ENCODE peak calls at places on chromosomes 11 and 22, in five cellular contexts. One of them, this sample, is unnamed.
A peak's percentile ranks its signal among the peaks of the same experiment; 100 is the strongest.

GRCh38 chr11:130523609-130524008 is 75.2 kb downstream of the ADAMTS15 start:
- DNase-seq in body of pancreas: no peak
- DNase-seq in spleen: no peak
- DNase-seq in H1: no peak
- DNase-seq in HCT116: no peak
- DNase-seq in this sample: no peak

GRCh38 chr11:45450189-45450588 is 164.0 kb upstream of the SYT13 start:
- DNase-seq in H1: no peak
- DNase-seq in HCT116: no peak
- DNase-seq in spleen: no peak
- DNase-seq in body of pancreas: no peak
- DNase-seq in this sample: no peak

GRCh38 chr22:32024791-32025190 is 18.3 kb upstream of the SLC5A1 start:
- DNase-seq in H1: no peak
- DNase-seq in HCT116: no peak
- DNase-seq in spleen: no peak
- DNase-seq in body of pancreas: no peak
- DNase-seq in this sample: no peak

GRCh38 chr11:19577391-19577831 is 135.2 kb upstream of the NAV2 start:
- DNase-seq in body of pancreas: no peak
- DNase-seq in spleen: no peak
- DNase-seq in HCT116: no peak
- DNase-seq in H1: no peak
- DNase-seq in this sample: no peak

GRCh38 chr11:100010393-100010792 is 676.7 kb upstream of the ARHGAP42 start:
- DNase-seq in body of pancreas: no peak
- DNase-seq in spleen: no peak
- DNase-seq in H1: peak; percentile 10
- DNase-seq in HCT116: no peak
- DNase-seq in this sample: no peak

GRCh38 chr11:117814766-117815261 is 9.7 kb downstream of the FXYD2 start:
- DNase-seq in H1: no peak
- DNase-seq in HCT116: no peak
- DNase-seq in body of pancreas: peak; percentile 81
- DNase-seq in spleen: peak; percentile 95
- DNase-seq in this sample: peak; percentile 94

GRCh38 chr11:92826136-92826535 is 143.3 kb upstream of the MTNR1B start:
- DNase-seq in H1: no peak
- DNase-seq in body of pancreas: no peak
- DNase-seq in spleen: no peak
- DNase-seq in HCT116: no peak
- DNase-seq in this sample: no peak

GRCh38 chr11:106087815-106088435 is 10.5 kb downstream of the AASDHPPT start:
- DNase-seq in body of pancreas: peak; percentile 61
- DNase-seq in HCT116: peak; percentile 33
- DNase-seq in spleen: no peak
- DNase-seq in H1: no peak
- DNase-seq in this sample: peak; percentile 36

GRCh38 chr11:7892751-7893356 is 38.2 kb downstream of the OR10A6 start:
- DNase-seq in body of pancreas: no peak
- DNase-seq in HCT116: peak; percentile 22
- DNase-seq in spleen: no peak
- DNase-seq in H1: no peak
- DNase-seq in this sample: no peak

GRCh38 chr11:67561971-67562560 is 21.5 kb upstream of the GSTP1 start:
- DNase-seq in spleen: no peak
- DNase-seq in HCT116: no peak
- DNase-seq in H1: no peak
- DNase-seq in body of pancreas: no peak
- DNase-seq in this sample: no peak

GRCh38 chr11:99505319-99505718 is 484.6 kb downstream of the CNTN5 start:
- DNase-seq in spleen: no peak
- DNase-seq in H1: no peak
- DNase-seq in body of pancreas: no peak
- DNase-seq in HCT116: no peak
- DNase-seq in this sample: no peak

GRCh38 chr11:2805388-2806057 is 80.1 kb downstream of the CDKN1C start:
- DNase-seq in spleen: peak; percentile 53
- DNase-seq in HCT116: no peak
- DNase-seq in H1: no peak
- DNase-seq in body of pancreas: no peak
- DNase-seq in this sample: peak; percentile 7

GRCh38 chr11:100681064-100681502 is 6.0 kb upstream of the ARHGAP42 start:
- DNase-seq in HCT116: peak; percentile 80
- DNase-seq in H1: no peak
- DNase-seq in spleen: peak; percentile 90
- DNase-seq in body of pancreas: peak; percentile 27
- DNase-seq in this sample: peak; percentile 89

GRCh38 chr11:72864692-72865655 is 50.8 kb downstream of the ATG16L2 start:
- DNase-seq in spleen: no peak
- DNase-seq in H1: no peak
- DNase-seq in HCT116: no peak
- DNase-seq in body of pancreas: no peak
- DNase-seq in this sample: no peak

GRCh38 chr11:124627546-124627945 is 4.9 kb downstream of the TBRG1 start:
- DNase-seq in HCT116: no peak
- DNase-seq in body of pancreas: no peak
- DNase-seq in spleen: no peak
- DNase-seq in H1: no peak
- DNase-seq in this sample: no peak

GRCh38 chr11:13030857-13031256 is 21.7 kb downstream of the RASSF10 start:
- DNase-seq in body of pancreas: peak; percentile 89
- DNase-seq in H1: no peak
- DNase-seq in HCT116: no peak
- DNase-seq in spleen: no peak
- DNase-seq in this sample: peak; percentile 61

GRCh38 chr11:66314561-66315497 is 2.0 kb downstream of the CD248 start:
- DNase-seq in body of pancreas: no peak
- DNase-seq in spleen: no peak
- DNase-seq in H1: no peak
- DNase-seq in HCT116: no peak
- DNase-seq in this sample: no peak

GRCh38 chr11:66277475-66278391 is at the start of gene CNIH2:
- DNase-seq in H1: no peak
- DNase-seq in body of pancreas: no peak
- DNase-seq in spleen: peak; percentile 86
- DNase-seq in HCT116: no peak
- DNase-seq in this sample: peak; percentile 47

GRCh38 chr11:74048993-74049392 is 40.1 kb upstream of the UCP3 start:
- DNase-seq in body of pancreas: no peak
- DNase-seq in spleen: no peak
- DNase-seq in HCT116: no peak
- DNase-seq in H1: no peak
- DNase-seq in this sample: no peak

GRCh38 chr11:85167471-85167870 is 459.7 kb downstream of the DLG2 start:
- DNase-seq in body of pancreas: no peak
- DNase-seq in H1: no peak
- DNase-seq in HCT116: no peak
- DNase-seq in spleen: no peak
- DNase-seq in this sample: no peak

GRCh38 chr22:40335358-40335757 is 10.9 kb upstream of the ADSL start:
- DNase-seq in spleen: no peak
- DNase-seq in H1: no peak
- DNase-seq in HCT116: no peak
- DNase-seq in body of pancreas: no peak
- DNase-seq in this sample: no peak

GRCh38 chr11:61352038-61352437 is 9.6 kb downstream of the CYB561A3 start:
- DNase-seq in HCT116: no peak
- DNase-seq in body of pancreas: no peak
- DNase-seq in spleen: peak; percentile 1
- DNase-seq in H1: no peak
- DNase-seq in this sample: no peak

GRCh38 chr22:43854786-43855271 is 7.5 kb downstream of the SULT4A1 start:
- DNase-seq in spleen: peak; percentile 40
- DNase-seq in body of pancreas: no peak
- DNase-seq in HCT116: no peak
- DNase-seq in H1: no peak
- DNase-seq in this sample: no peak

GRCh38 chr11:122717264-122717867 is 61.8 kb downstream of the UBASH3B start:
- DNase-seq in body of pancreas: no peak
- DNase-seq in H1: no peak
- DNase-seq in HCT116: no peak
- DNase-seq in spleen: peak; percentile 92
- DNase-seq in this sample: peak; percentile 64

GRCh38 chr11:299081-299891 is at the start of gene IFITM5:
- DNase-seq in HCT116: no peak
- DNase-seq in H1: no peak
- DNase-seq in body of pancreas: peak; percentile 24
- DNase-seq in spleen: peak; percentile 75
- DNase-seq in this sample: no peak

GRCh38 chr11:86637976-86638375 is 34.4 kb downstream of the ME3 start:
- DNase-seq in spleen: no peak
- DNase-seq in H1: no peak
- DNase-seq in HCT116: no peak
- DNase-seq in body of pancreas: no peak
- DNase-seq in this sample: no peak

GRCh38 chr22:27749597-27750225 is 51.8 kb downstream of the MN1 start:
- DNase-seq in HCT116: no peak
- DNase-seq in spleen: peak; percentile 63
- DNase-seq in body of pancreas: no peak
- DNase-seq in H1: no peak
- DNase-seq in this sample: no peak

GRCh38 chr11:14973621-14974020 is 1.5 kb upstream of the CALCA start:
- DNase-seq in H1: no peak
- DNase-seq in body of pancreas: no peak
- DNase-seq in spleen: peak; percentile 77
- DNase-seq in HCT116: no peak
- DNase-seq in this sample: no peak
- H3K4me3 ChIP-seq in H1: peak overlapping the region; percentile 37
- H3K4me3 ChIP-seq in body of pancreas: no peak overlapping the region
- H3K4me3 ChIP-seq in spleen: peak overlapping the region; percentile 23
- H3K4me3 ChIP-seq in HCT116: no peak overlapping the region
- H3K4me3 ChIP-seq in this sample: peak overlapping the region; percentile 3

GRCh38 chr22:50530857-50531545 is 1.2 kb upstream of the TYMP start:
- DNase-seq in HCT116: peak; percentile 76
- DNase-seq in spleen: peak; percentile 98
- DNase-seq in H1: no peak
- DNase-seq in body of pancreas: peak; percentile 84
- DNase-seq in this sample: peak; percentile 93

GRCh38 chr22:50529416-50530279 is at the start of gene TYMP:
- DNase-seq in body of pancreas: peak; percentile 62
- DNase-seq in spleen: no peak
- DNase-seq in HCT116: no peak
- DNase-seq in H1: no peak
- DNase-seq in this sample: peak; percentile 90

GRCh38 chr22:50528682-50529415 is 963 bp downstream of the TYMP start:
- DNase-seq in HCT116: no peak
- DNase-seq in body of pancreas: no peak
- DNase-seq in spleen: no peak
- DNase-seq in H1: no peak
- DNase-seq in this sample: peak; percentile 26

GRCh38 chr22:50531546-50532352 is 1.9 kb upstream of the TYMP start:
- DNase-seq in body of pancreas: peak; percentile 83
- DNase-seq in HCT116: no peak
- DNase-seq in H1: no peak
- DNase-seq in spleen: peak; percentile 96
- DNase-seq in this sample: peak; percentile 84

DNA sequence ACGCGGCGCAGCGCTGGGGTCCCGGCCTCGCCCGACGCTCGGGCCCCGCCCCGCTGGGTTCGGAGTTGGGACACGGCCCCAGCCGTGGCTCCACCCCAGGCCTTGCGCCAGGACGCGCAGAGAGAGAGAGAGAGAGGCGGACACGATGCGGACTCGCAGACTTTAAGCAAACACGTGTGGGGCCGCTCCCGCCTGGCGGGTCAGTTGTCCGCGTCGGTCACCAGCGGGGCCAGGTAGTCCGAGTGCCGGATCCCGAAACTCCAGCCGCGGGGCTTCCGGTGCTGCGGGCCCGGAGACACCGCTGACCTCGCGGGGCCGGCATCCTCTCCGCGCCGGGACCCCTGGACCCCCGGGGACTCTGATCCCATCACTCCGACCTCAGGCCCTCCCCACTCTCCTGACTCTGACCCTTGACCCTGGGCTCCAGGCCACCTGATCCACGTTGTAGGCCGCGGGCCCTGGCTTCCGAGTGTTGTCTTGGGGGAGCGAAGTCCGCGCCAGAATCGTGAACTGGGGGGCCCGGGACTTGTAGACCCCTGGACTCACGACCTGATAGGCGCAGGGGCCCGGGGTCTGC is 556 bp upstream of the TYMP start:
- DNase-seq in spleen: peak; percentile 97
- DNase-seq in body of pancreas: peak; percentile 80
- DNase-seq in H1: no peak
- DNase-seq in HCT116: peak; percentile 73
- DNase-seq in this sample: peak; percentile 88
- TF ChIP-seq POLR2A in spleen: peak; percentile 46
- TF ChIP-seq POLR2A in body of pancreas: peak; percentile 16
- TF ChIP-seq POLR2A in H1: no peak
- TF ChIP-seq POLR2A in HCT116: peak; percentile 25
- TF ChIP-seq POLR2A in this sample: peak; percentile 75

DNA sequence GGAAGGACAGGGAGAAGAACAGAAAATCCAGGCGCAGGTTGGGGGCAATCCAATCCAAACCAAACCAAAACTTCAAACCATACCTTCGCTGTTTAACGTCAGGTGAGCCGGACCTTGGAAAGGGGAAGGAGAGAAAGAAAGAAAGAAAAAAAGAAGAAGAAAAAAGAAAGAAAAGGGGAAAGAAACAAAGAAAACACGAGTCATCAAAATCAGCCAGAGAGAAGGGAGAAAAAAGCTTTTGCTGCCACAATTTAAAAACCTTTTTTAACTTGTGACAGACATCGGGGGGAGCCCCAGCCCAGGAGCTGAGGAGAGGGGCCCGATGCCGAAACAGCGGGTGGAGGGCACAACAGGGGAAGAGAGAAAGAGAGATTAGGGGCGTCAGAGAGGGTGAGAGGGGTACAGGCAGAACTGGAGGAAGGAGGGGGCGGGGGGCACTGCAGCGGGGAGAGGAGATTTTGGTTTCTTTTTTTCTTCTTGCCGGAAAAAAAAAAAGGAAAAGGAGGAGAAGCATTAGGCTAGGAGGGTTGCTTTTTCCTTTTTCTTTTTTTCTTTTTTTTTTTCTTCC is 30.1 kb downstream of the NRXN2 start:
- DNase-seq in HCT116: no peak
- DNase-seq in H1: no peak
- DNase-seq in body of pancreas: no peak
- DNase-seq in spleen: no peak
- DNase-seq in this sample: no peak
- H3K27me3 ChIP-seq in HCT116: no peaks in the 10 kb centered on the region
- H3K27me3 ChIP-seq in H1: peaks cover 1% of the 10 kb centered on the region
- H3K27me3 ChIP-seq in body of pancreas: no peaks in the 10 kb centered on the region
- H3K27me3 ChIP-seq in spleen: no peaks in the 10 kb centered on the region
- H3K27me3 ChIP-seq in this sample: peaks cover 39% of the 10 kb centered on the region

DNA sequence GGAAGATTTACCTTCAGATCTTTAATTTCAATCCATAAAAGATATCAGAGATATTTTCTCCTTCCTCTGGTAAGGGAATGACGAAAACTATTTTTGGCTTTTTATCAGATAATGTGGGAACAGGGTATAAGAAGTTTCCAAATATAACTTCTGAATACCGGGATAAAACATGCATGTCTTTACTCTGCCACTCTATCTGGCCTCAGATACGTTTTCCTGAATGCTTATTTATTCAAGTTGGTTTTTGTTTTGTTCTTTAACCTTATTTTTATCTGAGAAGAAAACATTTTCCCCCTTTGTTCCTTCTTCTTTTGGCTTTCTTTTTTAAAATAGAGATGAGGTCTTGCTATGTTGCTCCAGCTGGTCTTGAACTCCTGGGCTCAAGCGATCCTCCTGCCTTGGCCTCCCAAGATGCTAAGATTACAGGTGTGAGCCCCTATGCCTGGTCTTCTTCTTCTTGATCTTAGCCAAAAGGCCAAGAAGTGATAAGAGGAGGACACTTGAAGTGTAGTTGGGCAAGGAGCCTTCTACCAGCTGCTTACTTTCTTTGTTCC is 1.5 kb downstream of the SERPIND1 start:
- DNase-seq in H1: no peak
- DNase-seq in spleen: no peak
- DNase-seq in HCT116: no peak
- DNase-seq in body of pancreas: no peak
- DNase-seq in this sample: no peak
- H3K4me3 ChIP-seq in H1: no peak overlapping the region
- H3K4me3 ChIP-seq in spleen: no peak overlapping the region
- H3K4me3 ChIP-seq in HCT116: no peak overlapping the region
- H3K4me3 ChIP-seq in body of pancreas: no peak overlapping the region
- H3K4me3 ChIP-seq in this sample: no peak overlapping the region